ENCODE peak calls at places on chromosomes 5 and 9, in six cellular contexts. O, E, Q, N, X and F are unnamed samples.

GRCh38 chr5:141669519-141669918 is 12.5 kb downstream of the ARAP3 start:
- DNase-seq in Q (no peak), O (no peak), N (no peak), X (peak; percentile 45), E (no peak), F (no peak)

GRCh38 chr5:77398896-77399295 is 93.2 kb downstream of the WDR41 start:
- DNase-seq in Q (no peak), O (no peak), E (no peak), X (peak; percentile 79), N (no peak), F (no peak)

GRCh38 chr5:10513501-10514442 is 50.1 kb upstream of the ANKRD33B start:
- DNase-seq in O (no peak), E (peak; percentile 52), X (peak; percentile 96), Q (no peak), N (peak; percentile 91), F (no peak)

GRCh38 chr5:108703313-108703712 is 44.4 kb upstream of the FER start:
- DNase-seq in N (no peak), X (peak; percentile 37), O (no peak), Q (no peak), E (no peak), F (no peak)

GRCh38 chr5:168140256-168140655 is 151.2 kb upstream of the WWC1 start:
- DNase-seq in X (no peak), O (no peak), E (no peak), Q (no peak), N (no peak), F (no peak)

GRCh38 chr9:81461196-81461595 is 228.2 kb downstream of the TLE1 start:
- DNase-seq in E (no peak), Q (no peak), N (peak; percentile 54), O (no peak), X (peak; percentile 72), F (no peak)

GRCh38 chr5:93673555-93673954 is 67.8 kb downstream of the POU5F2 start:
- DNase-seq in E (no peak), O (no peak), X (no peak), N (no peak), Q (no peak), F (no peak)

GRCh38 chr5:169942181-169942580 is 38.1 kb downstream of the INSYN2B start:
- DNase-seq in X (no peak), O (no peak), E (no peak), N (no peak), Q (no peak), F (no peak)

GRCh38 chr5:9108156-9108555 is 437.7 kb downstream of the SEMA5A start:
- DNase-seq in E (peak; percentile 10), Q (no peak), N (peak; percentile 56), O (no peak), X (no peak), F (no peak)

GRCh38 chr9:105441761-105442160 is 6.1 kb upstream of the FSD1L start:
- DNase-seq in E (no peak), O (no peak), N (no peak), Q (no peak), X (no peak), F (no peak)
- H3K4me1 ChIP-seq in E (peaks cover 5% of the 10 kb centered on the region), O (no peaks in the 10 kb centered on the region), N (peaks cover 10% of the 10 kb centered on the region), Q (no peaks in the 10 kb centered on the region), X (no peaks in the 10 kb centered on the region), F (no peaks in the 10 kb centered on the region)

DNA sequence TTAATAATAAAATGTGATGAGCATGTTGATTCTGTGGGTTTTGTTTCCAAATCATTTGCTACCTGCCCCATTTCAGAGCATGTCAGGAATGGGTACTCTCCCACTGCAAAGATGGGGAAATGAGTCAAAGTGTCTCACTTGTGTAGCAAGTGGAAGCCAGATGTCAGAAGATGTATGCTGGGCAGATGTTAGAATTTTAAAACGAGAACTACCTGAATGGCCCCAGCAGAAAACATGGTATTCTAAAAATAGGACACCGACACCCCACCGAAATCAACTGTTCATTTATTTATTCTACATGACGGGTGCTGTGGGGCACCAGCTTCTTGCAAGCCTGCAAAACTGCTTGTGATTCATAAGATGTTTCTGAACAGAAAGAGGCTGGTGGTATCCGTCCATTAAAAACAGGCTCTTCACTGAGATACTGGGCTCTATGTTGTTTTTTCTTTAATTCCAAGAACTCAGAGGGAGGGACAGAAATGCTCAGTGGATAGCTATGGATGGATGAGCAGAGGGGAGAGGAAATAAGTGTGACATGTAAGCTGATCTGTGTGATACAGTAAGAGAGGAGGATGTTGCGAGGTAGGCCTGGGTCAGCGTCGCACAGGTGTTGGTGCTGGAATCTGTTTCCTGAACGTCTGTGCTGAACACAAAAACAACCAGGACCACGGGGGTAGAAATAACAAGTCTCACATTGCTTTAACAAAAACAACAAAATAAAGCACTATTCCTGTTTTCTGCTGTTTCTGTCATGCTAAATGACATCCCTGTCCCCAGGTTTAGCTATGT is 157.2 kb downstream of the EFNA5 start:
- DNase-seq in Q (no peak), N (no peak), O (no peak), X (no peak), E (no peak), F (peak; percentile 95)
- H3K27ac ChIP-seq in Q (no peak overlapping the region), N (no peak overlapping the region), O (no peak overlapping the region), X (no peak overlapping the region), E (peak overlapping the region; percentile 88), F (peak overlapping the region; percentile 99)

DNA sequence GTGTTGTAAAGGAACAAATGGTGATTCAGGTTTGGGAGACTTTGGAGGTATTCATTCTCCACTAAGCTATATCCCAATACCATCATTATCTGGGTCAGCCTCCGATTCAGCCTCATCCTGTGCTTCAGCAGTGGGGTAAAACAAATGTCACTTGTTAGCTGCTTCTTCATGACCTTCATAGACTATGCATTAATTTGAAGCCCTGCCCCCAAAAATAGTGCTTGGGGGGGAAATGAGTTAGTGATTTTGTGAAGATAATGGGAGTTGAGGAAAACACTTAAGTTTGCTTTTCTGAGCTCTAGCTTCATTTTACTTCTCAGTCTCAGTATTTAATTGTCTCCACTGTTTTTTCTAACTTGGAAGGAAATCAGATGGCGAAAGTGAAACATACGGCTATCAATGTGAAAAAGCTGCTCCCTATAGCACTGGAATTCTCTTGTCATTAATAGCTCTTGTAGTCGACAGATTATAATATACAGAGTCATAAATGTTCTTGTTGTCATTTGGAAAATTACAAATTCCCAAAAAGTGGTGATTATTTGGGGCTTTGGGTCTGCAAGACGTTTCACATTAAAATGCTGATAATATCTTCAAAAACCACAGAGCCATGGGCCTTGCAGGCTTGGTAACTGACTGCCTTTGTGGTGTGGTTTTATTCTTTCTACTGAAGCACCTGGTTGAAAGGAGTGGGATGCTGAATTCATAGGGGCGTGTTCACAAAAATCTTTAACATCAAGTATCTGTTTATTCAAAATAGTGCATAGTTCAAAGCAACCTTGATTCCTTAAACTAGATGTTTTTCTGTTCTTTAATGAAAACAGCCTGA is 40.0 kb downstream of the PIK3R1 start:
- DNase-seq in Q (no peak), X (no peak), O (no peak), E (no peak), N (no peak), F (no peak)
- H3K4me1 ChIP-seq in Q (peaks cover 95% of the 10 kb centered on the region), X (peaks cover 11% of the 10 kb centered on the region), O (peaks cover 36% of the 10 kb centered on the region), E (peaks cover 26% of the 10 kb centered on the region), N (peaks cover 18% of the 10 kb centered on the region), F (no peaks in the 10 kb centered on the region)

GRCh38 chr5:138102454-138103320 is 18.9 kb downstream of the WNT8A start:
- DNase-seq in X (no peak), E (no peak), O (no peak), N (no peak), Q (no peak), F (peak; percentile 54)
- H3K27ac ChIP-seq in X (no peak overlapping the region), E (no peak overlapping the region), O (no peak overlapping the region), N (no peak overlapping the region), Q (no peak overlapping the region), F (no peak overlapping the region)

GRCh38 chr5:14221768-14222167 is 78.6 kb downstream of the TRIO start:
- DNase-seq in O (no peak), N (no peak), X (peak; percentile 47), Q (no peak), E (no peak), F (peak; percentile 58)

GRCh38 chr5:14220642-14221041 is 77.5 kb downstream of the TRIO start:
- DNase-seq in N (no peak), X (no peak), E (no peak), Q (no peak), O (no peak), F (no peak)

GRCh38 chr5:14218897-14219573 is 75.9 kb downstream of the TRIO start:
- DNase-seq in X (no peak), O (no peak), E (no peak), N (no peak), Q (no peak), F (no peak)

GRCh38 chr5:14218480-14218879 is 75.3 kb downstream of the TRIO start:
- DNase-seq in O (no peak), X (no peak), Q (no peak), N (no peak), E (no peak), F (no peak)

GRCh38 chr5:14219800-14220512 is 76.8 kb downstream of the TRIO start:
- DNase-seq in E (no peak), O (no peak), Q (no peak), N (no peak), X (no peak), F (no peak)
- H3K4me1 ChIP-seq in E (peaks cover 80% of the 10 kb centered on the region), O (no peaks in the 10 kb centered on the region), Q (no peaks in the 10 kb centered on the region), N (peaks cover 19% of the 10 kb centered on the region), X (peaks cover 14% of the 10 kb centered on the region), F (peaks cover 98% of the 10 kb centered on the region)

GRCh38 chr5:81427566-81427965 is 33.6 kb upstream of the ACOT12 start:
- DNase-seq in O (no peak), E (no peak), N (no peak), X (no peak), Q (no peak), F (no peak)
- H3K27ac ChIP-seq in O (no peak overlapping the region), E (no peak overlapping the region), N (no peak overlapping the region), X (no peak overlapping the region), Q (no peak overlapping the region), F (no peak overlapping the region)

GRCh38 chr5:143064207-143064606 is 294.0 kb downstream of the ARHGAP26 start:
- DNase-seq in N (peak; percentile 45), X (no peak), O (no peak), Q (no peak), E (no peak), F (no peak)

GRCh38 chr5:143064661-143065060 is 294.5 kb downstream of the ARHGAP26 start:
- DNase-seq in N (no peak), Q (no peak), E (no peak), X (no peak), O (no peak), F (no peak)

GRCh38 chr5:143065996-143066522 is 295.9 kb downstream of the ARHGAP26 start:
- DNase-seq in O (no peak), N (no peak), X (no peak), Q (no peak), E (no peak), F (no peak)

GRCh38 chr5:143066556-143067281 is 296.5 kb downstream of the ARHGAP26 start:
- DNase-seq in N (peak; percentile 58), E (no peak), O (no peak), X (no peak), Q (no peak), F (peak; percentile 63)

GRCh38 chr5:143065185-143065584 is 295.0 kb downstream of the ARHGAP26 start:
- DNase-seq in N (peak; percentile 97), X (no peak), O (no peak), Q (no peak), E (no peak), F (no peak)
- H3K4me1 ChIP-seq in N (peaks cover 55% of the 10 kb centered on the region), X (peaks cover 5% of the 10 kb centered on the region), O (peaks cover 24% of the 10 kb centered on the region), Q (no peaks in the 10 kb centered on the region), E (no peaks in the 10 kb centered on the region), F (peaks cover 16% of the 10 kb centered on the region)

GRCh38 chr9:95090871-95091573 is 226.5 kb downstream of the FANCC start:
- DNase-seq in O (no peak), N (no peak), Q (no peak), E (no peak), X (no peak), F (no peak)
- H3K27ac ChIP-seq in O (peak overlapping the region; percentile 87), N (peak overlapping the region; percentile 74), Q (no peak overlapping the region), E (no peak overlapping the region), X (no peak overlapping the region), F (no peak overlapping the region)